ENCODE peak calls at places on chromosomes 4 and X, in nine cellular contexts. E is tibial nerve, T is cardiac fibroblast, B is heart right ventricle, M is heart left ventricle, Q is fibroblast of lung, Y is WTC11, S is bronchial epithelial cell, O is GM13976. K is an unnamed sample.

GRCh38 chr4:38663021-38663800 is 788 bp upstream of the KLF3 start:
- DNase-seq in M (no peak), B (peak; percentile 44), O (peak; percentile 74), T (peak; percentile 45), Y (peak; percentile 65), S (peak; percentile 52), E (peak; percentile 36), Q (peak; percentile 44), K (peak; percentile 86)

GRCh38 chrX:44871114-44871645 is 1.8 kb upstream of the KDM6A start:
- DNase-seq in E (no peak), Q (peak; percentile 33), O (no peak), S (no peak), B (peak; percentile 3), M (peak; percentile 39), Y (no peak), T (peak; percentile 14), K (no peak)

GRCh38 chr4:1711055-1711905 is 839 bp downstream of the SLBP start:
- DNase-seq in Y (peak; percentile 43), Q (peak; percentile 59), T (peak; percentile 67), M (peak; percentile 61), S (peak; percentile 29), E (no peak), O (peak; percentile 48), B (no peak), K (no peak)

GRCh38 chr4:98639523-98639922 is 18.9 kb downstream of the TSPAN5 start:
- DNase-seq in E (no peak), M (no peak), Y (no peak), T (no peak), Q (no peak), S (no peak), B (no peak), O (no peak), K (no peak)

GRCh38 chrX:49003696-49004095 is 1.6 kb upstream of the GRIPAP1 start:
- DNase-seq in Q (no peak), S (peak; percentile 1), M (no peak), B (no peak), O (no peak), T (no peak), Y (no peak), E (no peak), K (no peak)

GRCh38 chr4:2266181-2266580 is 4.3 kb upstream of the MXD4 start:
- DNase-seq in T (peak; percentile 41), O (no peak), Y (no peak), S (no peak), M (peak; percentile 69), Q (peak; percentile 40), B (peak; percentile 63), E (peak; percentile 38), K (no peak)

GRCh38 chr4:185343726-185344581 is 51.8 kb downstream of the LRP2BP start:
- DNase-seq in O (no peak), S (no peak), T (peak; percentile 82), Q (peak; percentile 71), E (peak; percentile 18), M (no peak), Y (no peak), B (peak; percentile 11), K (peak; percentile 40)

GRCh38 chrX:111006119-111006518 is 89.9 kb upstream of the PAK3 start:
- DNase-seq in T (peak; percentile 3), Q (no peak), O (no peak), Y (no peak), B (no peak), S (peak; percentile 15), E (no peak), M (no peak), K (no peak)

GRCh38 chrX:34437586-34437985 is 219.5 kb downstream of the TMEM47 start:
- DNase-seq in Q (no peak), Y (no peak), O (no peak), T (no peak), E (no peak), B (no peak), M (peak; percentile 57), S (no peak), K (no peak)

GRCh38 chr4:72505314-72505744 is 63.7 kb downstream of the ADAMTS3 start:
- DNase-seq in Y (peak; percentile 27), M (no peak), S (peak; percentile 53), T (peak; percentile 65), E (no peak), B (peak; percentile 4), O (peak; percentile 15), Q (peak; percentile 56), K (no peak)

GRCh38 chrX:15056044-15056443 is 182.8 kb downstream of the MOSPD2 start:
- DNase-seq in T (no peak), M (no peak), S (peak; percentile 55), Y (no peak), Q (no peak), E (no peak), O (no peak), B (no peak), K (no peak)

GRCh38 chr4:141711211-141711610 is 74.8 kb downstream of the IL15 start:
- DNase-seq in B (no peak), M (no peak), S (peak; percentile 22), Y (no peak), T (peak; percentile 71), Q (peak; percentile 30), E (no peak), O (no peak), K (no peak)

GRCh38 chr4:31557444-31557843 is 837.3 kb downstream of the PCDH7 start:
- DNase-seq in M (no peak), E (no peak), S (peak; percentile 21), Q (no peak), Y (no peak), T (peak; percentile 39), B (no peak), O (no peak), K (no peak)

GRCh38 chrX:72554448-72555140 is 18.0 kb downstream of the HDAC8 start:
- DNase-seq in Q (no peak), S (peak; percentile 70), M (no peak), Y (peak; percentile 69), E (no peak), O (no peak), B (no peak), T (peak; percentile 49), K (no peak)
- TF ChIP-seq CTCF in Q (no peak), S (no peak), M (no peak), Y (no peak), E (no peak), O (no peak), B (no peak), T (no peak), K (no peak)

DNA sequence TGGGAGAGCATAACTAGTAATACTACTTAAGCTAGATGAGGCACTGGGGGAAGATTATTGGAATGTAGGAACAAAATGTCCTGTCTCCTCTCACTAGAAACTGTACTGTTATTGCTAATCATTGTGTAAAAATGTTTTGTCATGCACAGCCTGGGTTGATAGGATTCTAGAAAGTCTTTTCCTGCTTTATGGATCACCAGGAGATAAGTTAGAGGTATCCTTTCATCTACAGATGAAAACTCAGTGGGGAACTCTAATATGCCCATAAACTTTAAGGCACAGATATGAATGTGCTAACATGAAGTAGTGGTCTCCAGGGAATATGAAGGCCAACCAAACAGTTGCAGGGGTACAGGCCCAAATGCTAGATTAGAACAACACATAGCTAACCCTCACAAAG is 57.5 kb downstream of the SRPX start:
- DNase-seq in T (no peak), B (no peak), S (no peak), Q (no peak), M (no peak), O (no peak), Y (no peak), E (no peak), K (no peak)
- TF ChIP-seq CTCF in T (no peak), B (no peak), S (no peak), Q (no peak), M (no peak), O (no peak), Y (no peak), E (no peak), K (no peak)

GRCh38 chr4:158621729-158622128 is 50.0 kb downstream of the C4orf46 start:
- DNase-seq in S (peak; percentile 79), E (no peak), B (no peak), O (no peak), M (no peak), Q (no peak), T (no peak), Y (no peak), K (no peak)

GRCh38 chr4:158622251-158622650 is 49.4 kb downstream of the C4orf46 start:
- DNase-seq in S (peak; percentile 69), O (no peak), Y (no peak), T (peak; percentile 66), B (no peak), Q (peak; percentile 39), E (no peak), M (no peak), K (no peak)

GRCh38 chr4:158625544-158625943 is 46.1 kb downstream of the C4orf46 start:
- DNase-seq in Q (no peak), M (no peak), O (no peak), Y (no peak), E (no peak), T (no peak), B (no peak), S (no peak), K (no peak)

GRCh38 chr4:158630893-158631292 is 40.8 kb downstream of the C4orf46 start:
- DNase-seq in Y (no peak), O (no peak), B (peak; percentile 6), T (peak; percentile 48), E (no peak), M (no peak), S (peak; percentile 55), Q (peak; percentile 86), K (no peak)

DNA sequence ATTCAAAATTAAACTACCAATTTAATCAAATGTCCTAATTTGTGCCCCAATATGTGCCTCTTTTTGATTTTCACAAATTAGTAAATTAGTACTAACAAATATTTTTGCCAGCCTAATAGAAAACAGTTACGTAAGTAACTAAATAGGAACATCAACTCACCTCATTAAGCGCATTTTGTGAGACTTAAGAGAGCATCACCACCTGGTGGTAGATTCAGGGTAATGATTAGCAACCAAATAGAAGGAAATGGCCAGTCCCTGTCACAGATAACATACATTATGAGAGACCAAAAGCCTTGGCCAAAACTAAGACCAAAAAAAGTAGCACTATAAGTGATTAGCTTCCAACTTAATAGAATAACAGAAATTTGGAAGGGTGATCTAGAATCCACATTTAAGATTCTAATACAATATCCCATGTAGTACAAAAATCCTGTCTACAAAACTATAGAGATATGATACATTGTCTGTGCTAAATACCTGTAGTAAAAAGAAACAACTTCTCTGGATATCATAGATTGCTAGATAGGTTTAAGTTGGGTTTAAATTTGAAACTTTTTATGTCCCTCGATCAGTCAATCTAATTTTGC is 46.7 kb downstream of the C4orf46 start:
- DNase-seq in Q (peak; percentile 64), Y (no peak), B (peak; percentile 19), E (no peak), O (peak; percentile 27), S (peak; percentile 71), M (no peak), T (peak; percentile 88), K (no peak)
- TF ChIP-seq CTCF in Q (peak; percentile 70), Y (peak; percentile 63), B (peak; percentile 80), E (peak; percentile 73), O (peak; percentile 58), S (peak; percentile 58), M (peak; percentile 67), T (peak; percentile 65), K (peak; percentile 79)

GRCh38 chr4:23135792-23136645 is 443.3 kb downstream of the GBA3 start:
- DNase-seq in Y (no peak), T (peak; percentile 56), E (no peak), B (peak; percentile 6), S (peak; percentile 54), O (peak; percentile 22), Q (peak; percentile 63), M (no peak), K (no peak)

DNA sequence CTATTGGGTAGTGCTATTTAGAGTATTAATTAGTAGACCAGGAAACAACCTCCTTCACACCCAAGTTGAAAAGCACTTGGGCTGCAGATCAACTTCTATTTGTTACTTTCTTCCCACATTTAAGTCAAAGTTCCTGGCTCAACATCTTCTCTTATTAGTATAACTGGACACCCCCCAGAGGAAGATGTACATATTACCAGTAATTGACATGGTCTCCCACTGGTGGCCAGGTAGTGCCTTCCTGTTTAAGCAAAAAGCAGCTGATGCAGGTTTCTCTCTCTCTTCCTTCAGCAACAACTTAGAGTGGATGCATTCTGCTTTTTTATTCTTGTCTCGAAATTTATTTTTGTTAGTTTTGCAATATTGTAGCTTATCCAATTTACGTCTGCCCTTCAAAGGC is 438.1 kb downstream of the GBA3 start:
- DNase-seq in O (no peak), T (no peak), Q (no peak), E (no peak), B (no peak), M (no peak), S (no peak), Y (no peak), K (no peak)
- TF ChIP-seq CTCF in O (no peak), T (no peak), Q (no peak), E (no peak), B (no peak), M (no peak), S (no peak), Y (no peak), K (no peak)

K was measured in mesothelial cell of epicardium.